ENCODE peak calls at places on chromosomes 11 and 22, in ten cellular contexts. One of them, this sample, is unnamed.

GRCh38 chr11:17972987-17973386 is 39.9 kb downstream of the SERGEF start:
- DNase-seq in activated B cell treated with CpG ODN at 0.5 μM for 24 hours: no peak
- DNase-seq in A549: peak
- DNase-seq in activated T-cell treated with anti-CD3 and anti-CD28 coated beads for 48 hours: no peak
- DNase-seq in colonic mucosa: peak
- DNase-seq in AG20443: peak
- DNase-seq in NCI-H526 treated with DMSO at 0.1 percent for 48 hours: no peak
- DNase-seq in foreskin fibroblast: peak
- DNase-seq in HFF-Myc: peak
- DNase-seq in ELR: peak
- DNase-seq in this sample: peak

GRCh38 chr22:36573815-36574350 is 44.9 kb upstream of the EIF3D start:
- DNase-seq in activated B cell treated with CpG ODN at 0.5 μM for 24 hours: no peak
- DNase-seq in A549: no peak
- DNase-seq in activated T-cell treated with anti-CD3 and anti-CD28 coated beads for 48 hours: no peak
- DNase-seq in colonic mucosa: no peak
- DNase-seq in AG20443: no peak
- DNase-seq in NCI-H526 treated with DMSO at 0.1 percent for 48 hours: no peak
- DNase-seq in foreskin fibroblast: no peak
- DNase-seq in HFF-Myc: no peak
- DNase-seq in ELR: no peak
- DNase-seq in this sample: no peak

GRCh38 chr22:45562537-45563361 is 60.1 kb downstream of the FBLN1 start:
- DNase-seq in activated B cell treated with CpG ODN at 0.5 μM for 24 hours: no peak
- DNase-seq in A549: no peak
- DNase-seq in activated T-cell treated with anti-CD3 and anti-CD28 coated beads for 48 hours: no peak
- DNase-seq in colonic mucosa: no peak
- DNase-seq in AG20443: no peak
- DNase-seq in NCI-H526 treated with DMSO at 0.1 percent for 48 hours: no peak
- DNase-seq in foreskin fibroblast: no peak
- DNase-seq in HFF-Myc: no peak
- DNase-seq in ELR: no peak
- DNase-seq in this sample: no peak

GRCh38 chr22:22755778-22756100 is 111.3 kb downstream of the GGTLC2 start:
- DNase-seq in activated B cell treated with CpG ODN at 0.5 μM for 24 hours: no peak
- DNase-seq in A549: no peak
- DNase-seq in activated T-cell treated with anti-CD3 and anti-CD28 coated beads for 48 hours: no peak
- DNase-seq in colonic mucosa: no peak
- DNase-seq in AG20443: no peak
- DNase-seq in NCI-H526 treated with DMSO at 0.1 percent for 48 hours: no peak
- DNase-seq in foreskin fibroblast: no peak
- DNase-seq in HFF-Myc: no peak
- DNase-seq in ELR: no peak
- DNase-seq in this sample: no peak

GRCh38 chr11:114061053-114062049 is 1.8 kb downstream of the ZBTB16 start:
- DNase-seq in activated B cell treated with CpG ODN at 0.5 μM for 24 hours: no peak
- DNase-seq in A549: no peak
- DNase-seq in activated T-cell treated with anti-CD3 and anti-CD28 coated beads for 48 hours: no peak
- DNase-seq in colonic mucosa: no peak
- DNase-seq in AG20443: peak
- DNase-seq in NCI-H526 treated with DMSO at 0.1 percent for 48 hours: peak
- DNase-seq in foreskin fibroblast: peak
- DNase-seq in HFF-Myc: no peak
- DNase-seq in ELR: no peak
- DNase-seq in this sample: no peak

GRCh38 chr22:23212061-23213030 is 32.0 kb downstream of the BCR start:
- DNase-seq in activated B cell treated with CpG ODN at 0.5 μM for 24 hours: no peak
- DNase-seq in A549: no peak
- DNase-seq in activated T-cell treated with anti-CD3 and anti-CD28 coated beads for 48 hours: no peak
- DNase-seq in colonic mucosa: no peak
- DNase-seq in AG20443: no peak
- DNase-seq in NCI-H526 treated with DMSO at 0.1 percent for 48 hours: peak
- DNase-seq in foreskin fibroblast: no peak
- DNase-seq in HFF-Myc: no peak
- DNase-seq in ELR: no peak
- DNase-seq in this sample: no peak

GRCh38 chr11:2260491-2261364 is 9.7 kb downstream of the ASCL2 start:
- DNase-seq in activated B cell treated with CpG ODN at 0.5 μM for 24 hours: no peak
- DNase-seq in A549: no peak
- DNase-seq in activated T-cell treated with anti-CD3 and anti-CD28 coated beads for 48 hours: no peak
- DNase-seq in colonic mucosa: peak
- DNase-seq in AG20443: peak
- DNase-seq in NCI-H526 treated with DMSO at 0.1 percent for 48 hours: no peak
- DNase-seq in foreskin fibroblast: no peak
- DNase-seq in HFF-Myc: no peak
- DNase-seq in ELR: no peak
- DNase-seq in this sample: no peak

GRCh38 chr22:44312766-44313165 is at the start of gene SHISAL1:
- DNase-seq in activated B cell treated with CpG ODN at 0.5 μM for 24 hours: no peak
- DNase-seq in A549: no peak
- DNase-seq in activated T-cell treated with anti-CD3 and anti-CD28 coated beads for 48 hours: no peak
- DNase-seq in colonic mucosa: no peak
- DNase-seq in AG20443: no peak
- DNase-seq in NCI-H526 treated with DMSO at 0.1 percent for 48 hours: no peak
- DNase-seq in foreskin fibroblast: no peak
- DNase-seq in HFF-Myc: no peak
- DNase-seq in ELR: peak
- DNase-seq in this sample: no peak

GRCh38 chr22:32531955-32532818 is 57.6 kb downstream of the FBXO7 start:
- DNase-seq in activated B cell treated with CpG ODN at 0.5 μM for 24 hours: no peak
- DNase-seq in A549: no peak
- DNase-seq in activated T-cell treated with anti-CD3 and anti-CD28 coated beads for 48 hours: no peak
- DNase-seq in colonic mucosa: peak
- DNase-seq in AG20443: peak
- DNase-seq in NCI-H526 treated with DMSO at 0.1 percent for 48 hours: no peak
- DNase-seq in foreskin fibroblast: peak
- DNase-seq in HFF-Myc: peak
- DNase-seq in ELR: peak
- DNase-seq in this sample: no peak

GRCh38 chr11:67160872-67161783 is 42.1 kb downstream of the KDM2A start:
- DNase-seq in activated B cell treated with CpG ODN at 0.5 μM for 24 hours: no peak
- DNase-seq in A549: no peak
- DNase-seq in activated T-cell treated with anti-CD3 and anti-CD28 coated beads for 48 hours: no peak
- DNase-seq in colonic mucosa: no peak
- DNase-seq in AG20443: no peak
- DNase-seq in NCI-H526 treated with DMSO at 0.1 percent for 48 hours: no peak
- DNase-seq in foreskin fibroblast: peak
- DNase-seq in HFF-Myc: no peak
- DNase-seq in ELR: peak
- DNase-seq in this sample: no peak

GRCh38 chr11:10029386-10030121 is 264.5 kb downstream of the SBF2 start:
- DNase-seq in activated B cell treated with CpG ODN at 0.5 μM for 24 hours: no peak
- DNase-seq in A549: no peak
- DNase-seq in activated T-cell treated with anti-CD3 and anti-CD28 coated beads for 48 hours: no peak
- DNase-seq in colonic mucosa: no peak
- DNase-seq in AG20443: no peak
- DNase-seq in NCI-H526 treated with DMSO at 0.1 percent for 48 hours: no peak
- DNase-seq in foreskin fibroblast: no peak
- DNase-seq in HFF-Myc: no peak
- DNase-seq in ELR: no peak
- DNase-seq in this sample: no peak

GRCh38 chr11:1077033-1077416 is 2.4 kb downstream of the MUC2 start:
- DNase-seq in activated B cell treated with CpG ODN at 0.5 μM for 24 hours: no peak
- DNase-seq in A549: no peak
- DNase-seq in activated T-cell treated with anti-CD3 and anti-CD28 coated beads for 48 hours: no peak
- DNase-seq in colonic mucosa: no peak
- DNase-seq in AG20443: no peak
- DNase-seq in NCI-H526 treated with DMSO at 0.1 percent for 48 hours: no peak
- DNase-seq in foreskin fibroblast: no peak
- DNase-seq in HFF-Myc: no peak
- DNase-seq in ELR: no peak
- DNase-seq in this sample: no peak

GRCh38 chr22:30859714-30860095 is 108.9 kb downstream of the MORC2 start:
- DNase-seq in activated B cell treated with CpG ODN at 0.5 μM for 24 hours: peak
- DNase-seq in A549: no peak
- DNase-seq in activated T-cell treated with anti-CD3 and anti-CD28 coated beads for 48 hours: no peak
- DNase-seq in colonic mucosa: no peak
- DNase-seq in AG20443: peak
- DNase-seq in NCI-H526 treated with DMSO at 0.1 percent for 48 hours: no peak
- DNase-seq in foreskin fibroblast: no peak
- DNase-seq in HFF-Myc: no peak
- DNase-seq in ELR: no peak
- DNase-seq in this sample: no peak

GRCh38 chr11:73999581-74000306 is 9.1 kb downstream of the UCP3 start:
- DNase-seq in activated B cell treated with CpG ODN at 0.5 μM for 24 hours: no peak
- DNase-seq in A549: no peak
- DNase-seq in activated T-cell treated with anti-CD3 and anti-CD28 coated beads for 48 hours: no peak
- DNase-seq in colonic mucosa: no peak
- DNase-seq in AG20443: no peak
- DNase-seq in NCI-H526 treated with DMSO at 0.1 percent for 48 hours: no peak
- DNase-seq in foreskin fibroblast: no peak
- DNase-seq in HFF-Myc: no peak
- DNase-seq in ELR: no peak
- DNase-seq in this sample: no peak

GRCh38 chr11:16096336-16096735 is 260.0 kb downstream of the SOX6 start:
- DNase-seq in activated B cell treated with CpG ODN at 0.5 μM for 24 hours: no peak
- DNase-seq in A549: no peak
- DNase-seq in activated T-cell treated with anti-CD3 and anti-CD28 coated beads for 48 hours: no peak
- DNase-seq in colonic mucosa: no peak
- DNase-seq in AG20443: peak
- DNase-seq in NCI-H526 treated with DMSO at 0.1 percent for 48 hours: no peak
- DNase-seq in foreskin fibroblast: peak
- DNase-seq in HFF-Myc: no peak
- DNase-seq in ELR: peak
- DNase-seq in this sample: no peak

GRCh38 chr22:19869497-19870152 is 15.0 kb upstream of the GNB1L start:
- DNase-seq in activated B cell treated with CpG ODN at 0.5 μM for 24 hours: no peak
- DNase-seq in A549: no peak
- DNase-seq in activated T-cell treated with anti-CD3 and anti-CD28 coated beads for 48 hours: no peak
- DNase-seq in colonic mucosa: peak
- DNase-seq in AG20443: no peak
- DNase-seq in NCI-H526 treated with DMSO at 0.1 percent for 48 hours: no peak
- DNase-seq in foreskin fibroblast: no peak
- DNase-seq in HFF-Myc: no peak
- DNase-seq in ELR: no peak
- DNase-seq in this sample: no peak

GRCh38 chr11:45332486-45332934 is 46.4 kb upstream of the SYT13 start:
- DNase-seq in activated B cell treated with CpG ODN at 0.5 μM for 24 hours: no peak
- DNase-seq in A549: peak
- DNase-seq in activated T-cell treated with anti-CD3 and anti-CD28 coated beads for 48 hours: peak
- DNase-seq in colonic mucosa: peak
- DNase-seq in AG20443: peak
- DNase-seq in NCI-H526 treated with DMSO at 0.1 percent for 48 hours: peak
- DNase-seq in foreskin fibroblast: peak
- DNase-seq in HFF-Myc: no peak
- DNase-seq in ELR: peak
- DNase-seq in this sample: no peak

GRCh38 chr22:38953577-38954413 is 3.6 kb upstream of the APOBEC3A start:
- DNase-seq in activated B cell treated with CpG ODN at 0.5 μM for 24 hours: no peak
- DNase-seq in A549: peak
- DNase-seq in activated T-cell treated with anti-CD3 and anti-CD28 coated beads for 48 hours: peak
- DNase-seq in colonic mucosa: peak
- DNase-seq in AG20443: peak
- DNase-seq in NCI-H526 treated with DMSO at 0.1 percent for 48 hours: no peak
- DNase-seq in foreskin fibroblast: no peak
- DNase-seq in HFF-Myc: no peak
- DNase-seq in ELR: peak
- DNase-seq in this sample: no peak

GRCh38 chr11:114158886-114159285 is 99.4 kb downstream of the ZBTB16 start:
- DNase-seq in activated B cell treated with CpG ODN at 0.5 μM for 24 hours: no peak
- DNase-seq in A549: no peak
- DNase-seq in activated T-cell treated with anti-CD3 and anti-CD28 coated beads for 48 hours: no peak
- DNase-seq in colonic mucosa: no peak
- DNase-seq in AG20443: no peak
- DNase-seq in NCI-H526 treated with DMSO at 0.1 percent for 48 hours: no peak
- DNase-seq in foreskin fibroblast: no peak
- DNase-seq in HFF-Myc: no peak
- DNase-seq in ELR: no peak
- DNase-seq in this sample: no peak

GRCh38 chr11:10497371-10498021 is 42.4 kb downstream of the AMPD3 start:
- DNase-seq in activated B cell treated with CpG ODN at 0.5 μM for 24 hours: no peak
- DNase-seq in A549: no peak
- DNase-seq in activated T-cell treated with anti-CD3 and anti-CD28 coated beads for 48 hours: no peak
- DNase-seq in colonic mucosa: peak
- DNase-seq in AG20443: peak
- DNase-seq in NCI-H526 treated with DMSO at 0.1 percent for 48 hours: no peak
- DNase-seq in foreskin fibroblast: no peak
- DNase-seq in HFF-Myc: no peak
- DNase-seq in ELR: no peak
- DNase-seq in this sample: no peak

GRCh38 chr22:47053013-47053864 is 290.8 kb downstream of the TBC1D22A start:
- DNase-seq in activated B cell treated with CpG ODN at 0.5 μM for 24 hours: no peak
- DNase-seq in A549: no peak
- DNase-seq in activated T-cell treated with anti-CD3 and anti-CD28 coated beads for 48 hours: no peak
- DNase-seq in colonic mucosa: no peak
- DNase-seq in AG20443: no peak
- DNase-seq in NCI-H526 treated with DMSO at 0.1 percent for 48 hours: no peak
- DNase-seq in foreskin fibroblast: no peak
- DNase-seq in HFF-Myc: no peak
- DNase-seq in ELR: no peak
- DNase-seq in this sample: no peak

GRCh38 chr11:108167624-108168023 is 46.3 kb downstream of the ACAT1 start:
- DNase-seq in activated B cell treated with CpG ODN at 0.5 μM for 24 hours: no peak
- DNase-seq in A549: no peak
- DNase-seq in activated T-cell treated with anti-CD3 and anti-CD28 coated beads for 48 hours: no peak
- DNase-seq in colonic mucosa: no peak
- DNase-seq in AG20443: no peak
- DNase-seq in NCI-H526 treated with DMSO at 0.1 percent for 48 hours: no peak
- DNase-seq in foreskin fibroblast: no peak
- DNase-seq in HFF-Myc: no peak
- DNase-seq in ELR: no peak
- DNase-seq in this sample: no peak

GRCh38 chr11:66881927-66882452 is 25.1 kb downstream of the LRFN4 start:
- DNase-seq in activated B cell treated with CpG ODN at 0.5 μM for 24 hours: no peak
- DNase-seq in A549: no peak
- DNase-seq in activated T-cell treated with anti-CD3 and anti-CD28 coated beads for 48 hours: no peak
- DNase-seq in colonic mucosa: no peak
- DNase-seq in AG20443: no peak
- DNase-seq in NCI-H526 treated with DMSO at 0.1 percent for 48 hours: no peak
- DNase-seq in foreskin fibroblast: no peak
- DNase-seq in HFF-Myc: no peak
- DNase-seq in ELR: no peak
- DNase-seq in this sample: no peak

GRCh38 chr11:27211370-27212127 is 151.5 kb downstream of the CCDC34 start:
- DNase-seq in activated B cell treated with CpG ODN at 0.5 μM for 24 hours: no peak
- DNase-seq in A549: no peak
- DNase-seq in activated T-cell treated with anti-CD3 and anti-CD28 coated beads for 48 hours: peak
- DNase-seq in colonic mucosa: no peak
- DNase-seq in AG20443: no peak
- DNase-seq in NCI-H526 treated with DMSO at 0.1 percent for 48 hours: no peak
- DNase-seq in foreskin fibroblast: no peak
- DNase-seq in HFF-Myc: no peak
- DNase-seq in ELR: peak
- DNase-seq in this sample: no peak

GRCh38 chr11:57335343-57336110 is at the start of gene SSRP1:
- DNase-seq in activated B cell treated with CpG ODN at 0.5 μM for 24 hours: peak
- DNase-seq in A549: peak
- DNase-seq in activated T-cell treated with anti-CD3 and anti-CD28 coated beads for 48 hours: peak
- DNase-seq in colonic mucosa: peak
- DNase-seq in AG20443: peak
- DNase-seq in NCI-H526 treated with DMSO at 0.1 percent for 48 hours: peak
- DNase-seq in foreskin fibroblast: peak
- DNase-seq in HFF-Myc: no peak
- DNase-seq in ELR: peak
- DNase-seq in this sample: peak

GRCh38 chr11:37770145-37770544 is 1172.1 kb upstream of the RAG2 start:
- DNase-seq in activated B cell treated with CpG ODN at 0.5 μM for 24 hours: no peak
- DNase-seq in A549: no peak
- DNase-seq in activated T-cell treated with anti-CD3 and anti-CD28 coated beads for 48 hours: no peak
- DNase-seq in colonic mucosa: no peak
- DNase-seq in AG20443: no peak
- DNase-seq in NCI-H526 treated with DMSO at 0.1 percent for 48 hours: no peak
- DNase-seq in foreskin fibroblast: peak
- DNase-seq in HFF-Myc: no peak
- DNase-seq in ELR: no peak
- DNase-seq in this sample: no peak

GRCh38 chr11:11157201-11157600 is 195.8 kb downstream of the CSNK2A3 start:
- DNase-seq in activated B cell treated with CpG ODN at 0.5 μM for 24 hours: no peak
- DNase-seq in A549: peak
- DNase-seq in activated T-cell treated with anti-CD3 and anti-CD28 coated beads for 48 hours: peak
- DNase-seq in colonic mucosa: no peak
- DNase-seq in AG20443: peak
- DNase-seq in NCI-H526 treated with DMSO at 0.1 percent for 48 hours: peak
- DNase-seq in foreskin fibroblast: peak
- DNase-seq in HFF-Myc: no peak
- DNase-seq in ELR: peak
- DNase-seq in this sample: no peak

GRCh38 chr22:29337631-29338284 is 22.3 kb upstream of the RASL10A start:
- DNase-seq in activated B cell treated with CpG ODN at 0.5 μM for 24 hours: no peak
- DNase-seq in A549: no peak
- DNase-seq in activated T-cell treated with anti-CD3 and anti-CD28 coated beads for 48 hours: no peak
- DNase-seq in colonic mucosa: no peak
- DNase-seq in AG20443: no peak
- DNase-seq in NCI-H526 treated with DMSO at 0.1 percent for 48 hours: no peak
- DNase-seq in foreskin fibroblast: no peak
- DNase-seq in HFF-Myc: no peak
- DNase-seq in ELR: no peak
- DNase-seq in this sample: no peak

This sample was measured in caudate nucleus.